ENCODE peak calls at places on chromosomes 13 and 19, in nine cellular contexts. N, Q, Y, V, U, S, B, W and G are unnamed samples.

GRCh38 chr13:58324130-58324529 is 692.6 kb downstream of the PCDH17 start:
- DNase-seq in B (peak; percentile 7), N (no peak), S (no peak), W (no peak), V (no peak), U (no peak), Y (no peak), Q (no peak), G (no peak)

GRCh38 chr19:1278713-1279112 is 3.4 kb downstream of the FAM174C start:
- DNase-seq in S (no peak), Y (no peak), N (no peak), U (no peak), Q (no peak), V (no peak), W (no peak), B (no peak), G (no peak)

GRCh38 chr19:17393914-17394313 is at the start of gene CCDC194:
- DNase-seq in B (no peak), Q (no peak), V (no peak), U (no peak), W (no peak), N (peak; percentile 14), Y (no peak), S (no peak), G (no peak)

GRCh38 chr19:1076951-1077350 is 10.0 kb downstream of the ARHGAP45 start:
- DNase-seq in U (no peak), N (peak; percentile 32), W (peak; percentile 88), Y (peak; percentile 91), V (no peak), S (peak; percentile 14), B (no peak), Q (no peak), G (peak; percentile 44)

GRCh38 chr13:71464673-71465072 is 402.3 kb downstream of the DACH1 start:
- DNase-seq in W (no peak), B (no peak), S (no peak), U (no peak), Y (no peak), Q (no peak), V (no peak), N (no peak), G (no peak)

GRCh38 chr19:12597594-12597993 is 13.0 kb downstream of the ZNF490 start:
- DNase-seq in U (no peak), W (no peak), N (no peak), S (no peak), Q (no peak), V (no peak), B (no peak), Y (no peak), G (no peak)

GRCh38 chr19:42132030-42132628 is at the start of gene POU2F2:
- DNase-seq in V (no peak), Q (no peak), B (no peak), Y (peak; percentile 89), N (no peak), W (peak; percentile 81), S (no peak), U (no peak), G (no peak)

GRCh38 chr13:44876782-44877324 is 112.4 kb downstream of the NUFIP1 start:
- DNase-seq in Q (peak; percentile 68), W (no peak), Y (no peak), V (no peak), S (peak; percentile 29), B (no peak), N (no peak), U (no peak), G (no peak)

GRCh38 chr13:104854007-104854406 is 1681.5 kb downstream of the EFNB2 start:
- DNase-seq in S (no peak), U (no peak), B (no peak), N (no peak), Q (no peak), V (no peak), Y (no peak), W (no peak), G (no peak)

GRCh38 chr13:49859568-49859967 is 67.1 kb upstream of the KPNA3 start:
- DNase-seq in S (no peak), N (peak; percentile 96), V (no peak), W (no peak), B (peak; percentile 49), Y (no peak), U (peak; percentile 70), Q (no peak), G (no peak)

GRCh38 chr19:38455031-38455430 is 21.5 kb downstream of the RYR1 start:
- DNase-seq in N (peak; percentile 31), Y (no peak), B (peak; percentile 4), Q (no peak), W (no peak), S (no peak), V (no peak), U (no peak), G (no peak)

GRCh38 chr19:32862741-32863140 is 6.8 kb downstream of the SLC7A9 start:
- DNase-seq in V (no peak), U (no peak), S (no peak), N (no peak), B (no peak), Y (no peak), Q (no peak), W (no peak), G (no peak)

GRCh38 chr19:48321372-48321621 is 4.1 kb upstream of the EMP3 start:
- DNase-seq in B (peak; percentile 95), S (peak; percentile 99), Q (no peak), W (peak; percentile 90), U (no peak), V (peak; percentile 79), N (peak; percentile 94), Y (peak; percentile 96), G (peak; percentile 53)

GRCh38 chr19:4034048-4035017 is 26.8 kb downstream of the PIAS4 start:
- DNase-seq in Y (no peak), B (no peak), V (peak; percentile 58), Q (no peak), W (no peak), U (no peak), S (no peak), N (no peak), G (peak; percentile 88)

GRCh38 chr13:69857188-69857821 is 250.3 kb upstream of the ATXN8OS start:
- DNase-seq in W (no peak), U (no peak), Y (no peak), B (peak; percentile 55), V (no peak), S (no peak), N (peak; percentile 50), Q (peak; percentile 11), G (no peak)

GRCh38 chr13:43346427-43346826 is 323.0 kb downstream of the DNAJC15 start:
- DNase-seq in B (no peak), Q (no peak), N (no peak), W (no peak), S (no peak), U (no peak), Y (no peak), V (no peak), G (no peak)